ENCODE peak calls at places on chromosomes 16 and 17, in eight cellular contexts. One of them, this sample, is unnamed.

GRCh38 chr17:61806941-61807340 is 56.4 kb downstream of the BRIP1 start:
- DNase-seq in neural progenitor cell: no peak
- DNase-seq in GM23248: peak; percentile 32
- DNase-seq in GM23338: no peak
- DNase-seq in PC-3: no peak
- DNase-seq in hepatocyte: no peak
- DNase-seq in SK-N-SH: no peak
- DNase-seq in HCT116: no peak
- DNase-seq in this sample: no peak

GRCh38 chr17:7445011-7445927 is at the start of gene CHRNB1:
- DNase-seq in neural progenitor cell: peak; percentile 96
- DNase-seq in GM23248: peak; percentile 62
- DNase-seq in GM23338: peak; percentile 96
- DNase-seq in PC-3: no peak
- DNase-seq in hepatocyte: peak; percentile 85
- DNase-seq in SK-N-SH: peak; percentile 94
- DNase-seq in HCT116: peak; percentile 52
- DNase-seq in this sample: no peak

GRCh38 chr17:49748223-49748622 is 15.7 kb downstream of the FAM117A start:
- DNase-seq in neural progenitor cell: no peak
- DNase-seq in GM23248: no peak
- DNase-seq in GM23338: no peak
- DNase-seq in PC-3: no peak
- DNase-seq in hepatocyte: no peak
- DNase-seq in SK-N-SH: no peak
- DNase-seq in HCT116: no peak
- DNase-seq in this sample: peak; percentile 46

GRCh38 chr16:89909777-89910716 is 8.6 kb upstream of the MC1R start:
- DNase-seq in neural progenitor cell: peak; percentile 86
- DNase-seq in GM23248: peak; percentile 93
- DNase-seq in GM23338: peak; percentile 91
- DNase-seq in PC-3: peak; percentile 53
- DNase-seq in hepatocyte: peak; percentile 84
- DNase-seq in SK-N-SH: peak; percentile 92
- DNase-seq in HCT116: peak; percentile 42
- DNase-seq in this sample: peak; percentile 74

GRCh38 chr17:46968896-46969295 is 10.2 kb downstream of the RPRML start:
- DNase-seq in neural progenitor cell: no peak
- DNase-seq in GM23248: no peak
- DNase-seq in GM23338: no peak
- DNase-seq in PC-3: no peak
- DNase-seq in hepatocyte: no peak
- DNase-seq in SK-N-SH: no peak
- DNase-seq in HCT116: no peak
- DNase-seq in this sample: no peak

GRCh38 chr17:55391244-55391757 is 30.3 kb downstream of the MMD start:
- DNase-seq in neural progenitor cell: no peak
- DNase-seq in GM23248: no peak
- DNase-seq in GM23338: no peak
- DNase-seq in PC-3: no peak
- DNase-seq in hepatocyte: no peak
- DNase-seq in SK-N-SH: no peak
- DNase-seq in HCT116: no peak
- DNase-seq in this sample: no peak

GRCh38 chr17:72357764-72358365 is 237.0 kb downstream of the SOX9 start:
- DNase-seq in neural progenitor cell: no peak
- DNase-seq in GM23248: peak; percentile 39
- DNase-seq in GM23338: no peak
- DNase-seq in PC-3: no peak
- DNase-seq in hepatocyte: no peak
- DNase-seq in SK-N-SH: no peak
- DNase-seq in HCT116: no peak
- DNase-seq in this sample: no peak

GRCh38 chr16:21526923-21527807 is 72.2 kb upstream of the METTL9 start:
- DNase-seq in neural progenitor cell: peak; percentile 24
- DNase-seq in GM23248: no peak
- DNase-seq in GM23338: no peak
- DNase-seq in PC-3: no peak
- DNase-seq in hepatocyte: no peak
- DNase-seq in SK-N-SH: peak; percentile 23
- DNase-seq in HCT116: no peak
- DNase-seq in this sample: no peak

GRCh38 chr17:57033296-57033695 is 51.8 kb upstream of the AKAP1 start:
- DNase-seq in neural progenitor cell: no peak
- DNase-seq in GM23248: no peak
- DNase-seq in GM23338: no peak
- DNase-seq in PC-3: peak; percentile 85
- DNase-seq in hepatocyte: no peak
- DNase-seq in SK-N-SH: no peak
- DNase-seq in HCT116: no peak
- DNase-seq in this sample: no peak

GRCh38 chr17:17001874-17002520 is 30.1 kb upstream of the TNFRSF13B start:
- DNase-seq in neural progenitor cell: peak; percentile 90
- DNase-seq in GM23248: peak; percentile 84
- DNase-seq in GM23338: peak; percentile 91
- DNase-seq in PC-3: peak; percentile 93
- DNase-seq in hepatocyte: peak; percentile 93
- DNase-seq in SK-N-SH: peak; percentile 92
- DNase-seq in HCT116: peak; percentile 51
- DNase-seq in this sample: peak; percentile 72

GRCh38 chr16:85430523-85431381 is 182.4 kb upstream of the GSE1 start:
- DNase-seq in neural progenitor cell: no peak
- DNase-seq in GM23248: no peak
- DNase-seq in GM23338: no peak
- DNase-seq in PC-3: no peak
- DNase-seq in hepatocyte: no peak
- DNase-seq in SK-N-SH: peak; percentile 72
- DNase-seq in HCT116: no peak
- DNase-seq in this sample: no peak

GRCh38 chr17:39187152-39187830 is 10.2 kb downstream of the CACNB1 start:
- DNase-seq in neural progenitor cell: no peak
- DNase-seq in GM23248: no peak
- DNase-seq in GM23338: no peak
- DNase-seq in PC-3: no peak
- DNase-seq in hepatocyte: no peak
- DNase-seq in SK-N-SH: no peak
- DNase-seq in HCT116: no peak
- DNase-seq in this sample: no peak

GRCh38 chr17:73013816-73014663 is 78.4 kb downstream of the SLC39A11 start:
- DNase-seq in neural progenitor cell: peak; percentile 44
- DNase-seq in GM23248: peak; percentile 3
- DNase-seq in GM23338: peak; percentile 34
- DNase-seq in PC-3: peak; percentile 57
- DNase-seq in hepatocyte: no peak
- DNase-seq in SK-N-SH: no peak
- DNase-seq in HCT116: peak; percentile 73
- DNase-seq in this sample: peak; percentile 11

GRCh38 chr16:53789159-53789558 is 85.2 kb downstream of the FTO start:
- DNase-seq in neural progenitor cell: no peak
- DNase-seq in GM23248: peak; percentile 93
- DNase-seq in GM23338: no peak
- DNase-seq in PC-3: no peak
- DNase-seq in hepatocyte: no peak
- DNase-seq in SK-N-SH: no peak
- DNase-seq in HCT116: no peak
- DNase-seq in this sample: no peak

GRCh38 chr17:48671697-48672171 is 45.6 kb upstream of the HOXB9 start:
- DNase-seq in neural progenitor cell: peak; percentile 80
- DNase-seq in GM23248: peak; percentile 87
- DNase-seq in GM23338: peak; percentile 91
- DNase-seq in PC-3: peak; percentile 95
- DNase-seq in hepatocyte: peak; percentile 90
- DNase-seq in SK-N-SH: peak; percentile 76
- DNase-seq in HCT116: peak; percentile 59
- DNase-seq in this sample: peak; percentile 38

GRCh38 chr17:4892499-4893221 is 6.7 kb upstream of the C17orf107 start:
- DNase-seq in neural progenitor cell: no peak
- DNase-seq in GM23248: no peak
- DNase-seq in GM23338: no peak
- DNase-seq in PC-3: no peak
- DNase-seq in hepatocyte: no peak
- DNase-seq in SK-N-SH: no peak
- DNase-seq in HCT116: no peak
- DNase-seq in this sample: no peak

GRCh38 chr17:31687505-31688126 is 171.4 kb downstream of the COPRS start:
- DNase-seq in neural progenitor cell: no peak
- DNase-seq in GM23248: no peak
- DNase-seq in GM23338: no peak
- DNase-seq in PC-3: peak; percentile 40
- DNase-seq in hepatocyte: no peak
- DNase-seq in SK-N-SH: no peak
- DNase-seq in HCT116: no peak
- DNase-seq in this sample: no peak

GRCh38 chr17:17546399-17547185 is 44.9 kb downstream of the PEMT start:
- DNase-seq in neural progenitor cell: no peak
- DNase-seq in GM23248: no peak
- DNase-seq in GM23338: no peak
- DNase-seq in PC-3: no peak
- DNase-seq in hepatocyte: no peak
- DNase-seq in SK-N-SH: peak; percentile 81
- DNase-seq in HCT116: no peak
- DNase-seq in this sample: no peak

GRCh38 chr17:1227917-1228751 is 42.1 kb upstream of the BHLHA9 start:
- DNase-seq in neural progenitor cell: peak; percentile 52
- DNase-seq in GM23248: peak; percentile 38
- DNase-seq in GM23338: peak; percentile 58
- DNase-seq in PC-3: no peak
- DNase-seq in hepatocyte: peak; percentile 35
- DNase-seq in SK-N-SH: no peak
- DNase-seq in HCT116: no peak
- DNase-seq in this sample: peak; percentile 90

GRCh38 chr16:86625821-86626220 is 47.5 kb downstream of the FOXL1 start:
- DNase-seq in neural progenitor cell: no peak
- DNase-seq in GM23248: no peak
- DNase-seq in GM23338: no peak
- DNase-seq in PC-3: no peak
- DNase-seq in hepatocyte: no peak
- DNase-seq in SK-N-SH: no peak
- DNase-seq in HCT116: no peak
- DNase-seq in this sample: no peak

GRCh38 chr16:85656351-85657266 is 32.1 kb downstream of the GINS2 start:
- DNase-seq in neural progenitor cell: peak; percentile 1
- DNase-seq in GM23248: no peak
- DNase-seq in GM23338: no peak
- DNase-seq in PC-3: no peak
- DNase-seq in hepatocyte: peak; percentile 45
- DNase-seq in SK-N-SH: no peak
- DNase-seq in HCT116: no peak
- DNase-seq in this sample: no peak

GRCh38 chr17:35947156-35947585 is 3.7 kb upstream of the LYZL6 start:
- DNase-seq in neural progenitor cell: peak; percentile 81
- DNase-seq in GM23248: peak; percentile 57
- DNase-seq in GM23338: peak; percentile 90
- DNase-seq in PC-3: peak; percentile 62
- DNase-seq in hepatocyte: peak; percentile 76
- DNase-seq in SK-N-SH: peak; percentile 54
- DNase-seq in HCT116: peak; percentile 46
- DNase-seq in this sample: peak; percentile 55

GRCh38 chr16:58197314-58198012 is 443 bp downstream of the CSNK2A2 start:
- DNase-seq in neural progenitor cell: peak; percentile 49
- DNase-seq in GM23248: peak; percentile 33
- DNase-seq in GM23338: peak; percentile 30
- DNase-seq in PC-3: no peak
- DNase-seq in hepatocyte: peak; percentile 11
- DNase-seq in SK-N-SH: peak; percentile 74
- DNase-seq in HCT116: no peak
- DNase-seq in this sample: peak; percentile 23

GRCh38 chr16:67936876-67937605 is 391 bp upstream of the PSMB10 start:
- DNase-seq in neural progenitor cell: no peak
- DNase-seq in GM23248: peak; percentile 91
- DNase-seq in GM23338: no peak
- DNase-seq in PC-3: peak; percentile 50
- DNase-seq in hepatocyte: no peak
- DNase-seq in SK-N-SH: no peak
- DNase-seq in HCT116: no peak
- DNase-seq in this sample: peak; percentile 93

GRCh38 chr16:10982430-10983174 is 38.2 kb downstream of the CLEC16A start:
- DNase-seq in neural progenitor cell: no peak
- DNase-seq in GM23248: no peak
- DNase-seq in GM23338: no peak
- DNase-seq in PC-3: no peak
- DNase-seq in hepatocyte: no peak
- DNase-seq in SK-N-SH: no peak
- DNase-seq in HCT116: no peak
- DNase-seq in this sample: peak; percentile 25

GRCh38 chr16:54817432-54817831 is 113.2 kb upstream of the IRX5 start:
- DNase-seq in neural progenitor cell: peak; percentile 26
- DNase-seq in GM23248: peak; percentile 15
- DNase-seq in GM23338: peak; percentile 40
- DNase-seq in PC-3: peak; percentile 4
- DNase-seq in hepatocyte: no peak
- DNase-seq in SK-N-SH: peak; percentile 22
- DNase-seq in HCT116: no peak
- DNase-seq in this sample: peak; percentile 38
- TF ChIP-seq EZH2phosphoT487 in neural progenitor cell: no peak
- TF ChIP-seq EZH2phosphoT487 in GM23248: no peak
- TF ChIP-seq EZH2phosphoT487 in GM23338: no peak
- TF ChIP-seq EZH2phosphoT487 in PC-3: no peak
- TF ChIP-seq EZH2phosphoT487 in hepatocyte: no peak
- TF ChIP-seq EZH2phosphoT487 in SK-N-SH: no peak
- TF ChIP-seq EZH2phosphoT487 in HCT116: no peak
- TF ChIP-seq EZH2phosphoT487 in this sample: no peak

GRCh38 chr17:2899911-2900310 is 103.7 kb downstream of the RAP1GAP2 start:
- DNase-seq in neural progenitor cell: no peak
- DNase-seq in GM23248: no peak
- DNase-seq in GM23338: no peak
- DNase-seq in PC-3: no peak
- DNase-seq in hepatocyte: peak; percentile 72
- DNase-seq in SK-N-SH: no peak
- DNase-seq in HCT116: no peak
- DNase-seq in this sample: no peak
- TF ChIP-seq EZH2phosphoT487 in neural progenitor cell: no peak
- TF ChIP-seq EZH2phosphoT487 in GM23248: no peak
- TF ChIP-seq EZH2phosphoT487 in GM23338: no peak
- TF ChIP-seq EZH2phosphoT487 in PC-3: no peak
- TF ChIP-seq EZH2phosphoT487 in hepatocyte: no peak
- TF ChIP-seq EZH2phosphoT487 in SK-N-SH: no peak
- TF ChIP-seq EZH2phosphoT487 in HCT116: no peak
- TF ChIP-seq EZH2phosphoT487 in this sample: no peak

GRCh38 chr17:19412984-19413383 is 2.0 kb downstream of the RNF112 start:
- DNase-seq in neural progenitor cell: no peak
- DNase-seq in GM23248: no peak
- DNase-seq in GM23338: no peak
- DNase-seq in PC-3: no peak
- DNase-seq in hepatocyte: no peak
- DNase-seq in SK-N-SH: no peak
- DNase-seq in HCT116: no peak
- DNase-seq in this sample: no peak
- TF ChIP-seq EZH2phosphoT487 in neural progenitor cell: no peak
- TF ChIP-seq EZH2phosphoT487 in GM23248: no peak
- TF ChIP-seq EZH2phosphoT487 in GM23338: no peak
- TF ChIP-seq EZH2phosphoT487 in PC-3: no peak
- TF ChIP-seq EZH2phosphoT487 in hepatocyte: no peak
- TF ChIP-seq EZH2phosphoT487 in SK-N-SH: no peak
- TF ChIP-seq EZH2phosphoT487 in HCT116: no peak
- TF ChIP-seq EZH2phosphoT487 in this sample: no peak

GRCh38 chr17:67532326-67532871 is 155.3 kb downstream of the PITPNC1 start:
- DNase-seq in neural progenitor cell: no peak
- DNase-seq in GM23248: no peak
- DNase-seq in GM23338: no peak
- DNase-seq in PC-3: no peak
- DNase-seq in hepatocyte: no peak
- DNase-seq in SK-N-SH: no peak
- DNase-seq in HCT116: no peak
- DNase-seq in this sample: no peak

GRCh38 chr17:67531291-67531690 is 154.2 kb downstream of the PITPNC1 start:
- DNase-seq in neural progenitor cell: no peak
- DNase-seq in GM23248: no peak
- DNase-seq in GM23338: peak; percentile 53
- DNase-seq in PC-3: no peak
- DNase-seq in hepatocyte: no peak
- DNase-seq in SK-N-SH: peak; percentile 50
- DNase-seq in HCT116: no peak
- DNase-seq in this sample: no peak

GRCh38 chr17:67534941-67535340 is 157.9 kb downstream of the PITPNC1 start:
- DNase-seq in neural progenitor cell: peak; percentile 22
- DNase-seq in GM23248: no peak
- DNase-seq in GM23338: no peak
- DNase-seq in PC-3: no peak
- DNase-seq in hepatocyte: no peak
- DNase-seq in SK-N-SH: no peak
- DNase-seq in HCT116: no peak
- DNase-seq in this sample: no peak
- TF ChIP-seq EZH2phosphoT487 in neural progenitor cell: no peak
- TF ChIP-seq EZH2phosphoT487 in GM23248: no peak
- TF ChIP-seq EZH2phosphoT487 in GM23338: no peak
- TF ChIP-seq EZH2phosphoT487 in PC-3: no peak
- TF ChIP-seq EZH2phosphoT487 in hepatocyte: no peak
- TF ChIP-seq EZH2phosphoT487 in SK-N-SH: no peak
- TF ChIP-seq EZH2phosphoT487 in HCT116: no peak
- TF ChIP-seq EZH2phosphoT487 in this sample: no peak

This sample was measured in OCI-LY7.